ENCODE peak calls at places on chromosomes 3 and 15, in six cellular contexts. Y is cardiac muscle cell; B is sigmoid colon; W is CD8-positive, alpha-beta T cell; C is neuronal stem cell; O is left ventricle myocardium inferior. D is an unnamed sample. For H3K4me1, the result is how much of the 10 kb centered on the place peaks cover.

GRCh38 chr15:73564255-73564654 is 68.9 kb downstream of the NPTN start:
- DNase-seq in Y (peak), B (no peak), W (no peak), C (no peak), O (no peak), D (no peak)

GRCh38 chr15:37585966-37586656 is 348.3 kb upstream of the TMCO5A start:
- DNase-seq in Y (peak), B (no peak), W (no peak), C (no peak), O (no peak), D (no peak)

GRCh38 chr3:190205739-190206138 is 85.0 kb upstream of the P3H2 start:
- DNase-seq in Y (peak), B (no peak), W (no peak), C (no peak), O (no peak), D (no peak)

GRCh38 chr3:41424543-41425300 is 225.4 kb downstream of the CTNNB1 start:
- DNase-seq in Y (no peak), B (no peak), W (no peak), C (no peak), O (no peak), D (no peak)

GRCh38 chr15:77118787-77119410 is 48.0 kb upstream of the TSPAN3 start:
- DNase-seq in Y (peak), B (no peak), W (no peak), C (no peak), O (no peak), D (no peak)

GRCh38 chr3:174955513-174956001 is 96.4 kb downstream of the NAALADL2 start:
- DNase-seq in Y (peak), B (no peak), W (no peak), C (no peak), O (no peak), D (no peak)

GRCh38 chr15:63046927-63047760 is 4.6 kb downstream of the TPM1 start:
- DNase-seq in Y (no peak), B (no peak), W (no peak), C (peak), O (no peak), D (no peak)

GRCh38 chr3:9916734-9917680 is at the start of gene IL17RC:
- DNase-seq in Y (peak), B (peak), W (no peak), C (no peak), O (peak), D (no peak)

GRCh38 chr15:58361291-58361759 is 70.5 kb upstream of the LIPC start:
- DNase-seq in Y (peak), B (no peak), W (no peak), C (no peak), O (no peak), D (no peak)

GRCh38 chr3:161415506-161416231 is 44.4 kb upstream of the SPTSSB start:
- DNase-seq in Y (peak), B (no peak), W (no peak), C (no peak), O (no peak), D (no peak)

GRCh38 chr15:88894819-88895767 is at the start of gene HAPLN3:
- DNase-seq in Y (peak), B (no peak), W (peak), C (no peak), O (no peak), D (no peak)

GRCh38 chr3:22634450-22634849 is 568.7 kb upstream of the UBE2E2 start:
- DNase-seq in Y (no peak), B (no peak), W (no peak), C (no peak), O (no peak), D (no peak)

GRCh38 chr3:31981206-31982181 is at the start of the genes OSBPL10 and ZNF860:
- DNase-seq in Y (peak), B (peak), W (no peak), C (no peak), O (peak), D (no peak)

GRCh38 chr3:15983232-15983631 is 185.5 kb upstream of the ANKRD28 start:
- DNase-seq in Y (peak), B (no peak), W (no peak), C (peak), O (no peak), D (no peak)

GRCh38 chr3:5309181-5309580 is 121.7 kb downstream of the EDEM1 start:
- DNase-seq in Y (no peak), B (no peak), W (no peak), C (no peak), O (no peak), D (no peak)

GRCh38 chr3:45027406-45027805 is 1.3 kb downstream of the CLEC3B start:
- DNase-seq in Y (no peak), B (no peak), W (no peak), C (no peak), O (no peak), D (no peak)

GRCh38 chr15:93331545-93332117 is 242.6 kb upstream of the RGMA start:
- DNase-seq in Y (no peak), B (peak), W (no peak), C (no peak), O (no peak), D (peak)

GRCh38 chr3:126456211-126456610 is 19.5 kb downstream of the ZXDC start:
- DNase-seq in Y (no peak), B (peak), W (no peak), C (no peak), O (no peak), D (no peak)

GRCh38 chr3:189952272-189952671 is 168.4 kb downstream of the P3H2 start:
- DNase-seq in Y (no peak), B (no peak), W (no peak), C (no peak), O (no peak), D (no peak)

GRCh38 chr3:8822141-8822540 is 52.7 kb upstream of the OXTR start:
- DNase-seq in Y (peak), B (no peak), W (no peak), C (no peak), O (no peak), D (no peak)

GRCh38 chr15:90240856-90241255 is 6.8 kb downstream of the GDPGP1 start:
- DNase-seq in Y (no peak), B (no peak), W (no peak), C (no peak), O (no peak), D (no peak)

GRCh38 chr15:76866008-76866407 is 39.1 kb downstream of the SCAPER start:
- DNase-seq in Y (peak), B (no peak), W (no peak), C (no peak), O (peak), D (no peak)

GRCh38 chr3:154188846-154189245 is 67.7 kb downstream of the ARHGEF26 start:
- DNase-seq in Y (peak), B (no peak), W (no peak), C (no peak), O (no peak), D (no peak)

GRCh38 chr3:78496458-78496857 is 1271.3 kb downstream of the ROBO1 start:
- DNase-seq in Y (no peak), B (no peak), W (no peak), C (no peak), O (no peak), D (no peak)

GRCh38 chr3:188404701-188405100 is 250.7 kb downstream of the LPP start:
- DNase-seq in Y (no peak), B (no peak), W (no peak), C (no peak), O (no peak), D (no peak)

GRCh38 chr3:156448300-156448699 is 106.6 kb downstream of the SSR3 start:
- DNase-seq in Y (peak), B (no peak), W (no peak), C (no peak), O (no peak), D (no peak)

GRCh38 chr3:194711913-194712312 is 26.2 kb downstream of the FAM43A start:
- DNase-seq in Y (peak), B (no peak), W (no peak), C (no peak), O (no peak), D (no peak)

GRCh38 chr15:69095280-69095679 is 65.2 kb upstream of the GLCE start:
- DNase-seq in Y (no peak), B (no peak), W (no peak), C (no peak), O (peak), D (no peak)

GRCh38 chr15:57890351-57890750 is 175.2 kb downstream of the ALDH1A2 start:
- DNase-seq in Y (peak), B (no peak), W (no peak), C (no peak), O (no peak), D (no peak)

GRCh38 chr3:159829056-159829995 is 159.3 kb upstream of the IL12A start:
- DNase-seq in Y (peak), B (peak), W (no peak), C (no peak), O (peak), D (no peak)

GRCh38 chr15:80747317-80748053 is 31.7 kb upstream of the CEMIP start:
- DNase-seq in Y (no peak), B (no peak), W (no peak), C (no peak), O (no peak), D (no peak)

GRCh38 chr15:36449084-36449661 is 130.3 kb upstream of the CDIN1 start:
- DNase-seq in Y (no peak), B (no peak), W (no peak), C (peak), O (peak), D (peak)

GRCh38 chr15:58490405-58491150 is 58.8 kb downstream of the LIPC start:
- DNase-seq in Y (no peak), B (no peak), W (no peak), C (no peak), O (peak), D (no peak)

GRCh38 chr3:54514416-54514815 is 392.1 kb downstream of the CACNA2D3 start:
- DNase-seq in Y (no peak), B (no peak), W (no peak), C (no peak), O (no peak), D (no peak)

DNA sequence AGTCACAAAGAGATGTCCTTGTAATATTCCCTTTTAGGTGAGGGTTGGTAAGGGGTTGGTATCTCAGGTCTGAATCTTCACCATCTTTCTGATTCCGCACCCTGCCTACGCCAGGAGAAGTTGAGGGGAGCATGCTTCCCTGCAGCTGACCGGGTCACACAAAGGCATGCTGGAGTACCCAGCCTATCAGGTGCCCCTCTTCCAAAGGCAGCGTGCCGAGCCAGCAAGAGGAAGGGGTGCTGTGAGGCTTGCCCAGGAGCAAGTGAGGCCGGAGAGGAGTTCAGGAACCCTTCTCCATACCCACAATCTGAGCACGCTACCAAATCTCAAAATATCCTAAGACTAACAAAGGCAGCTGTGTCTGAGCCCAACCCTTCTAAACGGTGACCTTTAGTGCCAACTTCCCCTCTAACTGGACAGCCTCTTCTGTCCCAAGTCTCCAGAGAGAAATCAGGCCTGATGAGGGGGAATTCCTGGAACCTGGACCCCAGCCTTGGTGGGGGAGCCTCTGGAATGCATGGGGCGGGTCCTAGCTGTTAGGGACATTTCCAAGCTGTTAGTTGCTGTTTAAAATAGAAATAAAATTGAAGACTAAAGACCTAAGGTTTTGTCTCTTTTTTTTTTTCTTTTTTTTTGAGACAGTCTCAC is 19.8 kb downstream of the TYRO3 start:
- DNase-seq in Y (no peak), B (no peak), W (no peak), C (no peak), O (no peak), D (no peak)
- H3K27ac ChIP-seq in Y (no peak), B (no peak), W (no peak), C (no peak), O (no peak), D (no peak)

GRCh38 chr3:14222900-14223594 is 44.4 kb downstream of the LSM3 start:
- DNase-seq in Y (peak), B (no peak), W (no peak), C (no peak), O (no peak), D (no peak)

GRCh38 chr3:14227866-14228265 is 49.2 kb downstream of the LSM3 start:
- DNase-seq in Y (no peak), B (no peak), W (no peak), C (no peak), O (no peak), D (no peak)

GRCh38 chr3:14223595-14223994 is 45.0 kb downstream of the LSM3 start:
- DNase-seq in Y (no peak), B (no peak), W (no peak), C (no peak), O (no peak), D (no peak)

GRCh38 chr3:14224895-14225294 is 46.3 kb downstream of the LSM3 start:
- DNase-seq in Y (peak), B (no peak), W (no peak), C (no peak), O (no peak), D (no peak)

GRCh38 chr3:14225421-14225820 is 46.8 kb downstream of the LSM3 start:
- DNase-seq in Y (no peak), B (no peak), W (no peak), C (no peak), O (no peak), D (no peak)
- H3K4me1 ChIP-seq in Y (under half), B (under half), W (under half), C (under half), O (under half), D (under half)

GRCh38 chr15:23565395-23566069 is at the start of gene MKRN3:
- DNase-seq in Y (peak), B (no peak), W (peak), C (peak), O (no peak), D (no peak)

GRCh38 chr15:23569513-23569912 is 4.0 kb downstream of the MKRN3 start:
- DNase-seq in Y (no peak), B (no peak), W (no peak), C (no peak), O (no peak), D (no peak)

GRCh38 chr15:23564798-23565394 is 578 bp upstream of the MKRN3 start:
- DNase-seq in Y (no peak), B (no peak), W (no peak), C (peak), O (no peak), D (no peak)

GRCh38 chr15:23567921-23568320 is 2.4 kb downstream of the MKRN3 start:
- DNase-seq in Y (no peak), B (no peak), W (no peak), C (no peak), O (no peak), D (no peak)

GRCh38 chr15:23566070-23567050 is 886 bp downstream of the MKRN3 start:
- DNase-seq in Y (no peak), B (no peak), W (no peak), C (no peak), O (no peak), D (no peak)
- H3K4me3 ChIP-seq in Y (no peak), B (peak), W (peak), C (no peak), O (peak), D (no peak)

GRCh38 chr15:75620776-75621536 is 4.6 kb downstream of the SNUPN start:
- DNase-seq in Y (peak), B (peak), W (no peak), C (no peak), O (peak), D (no peak)
- H3K27ac ChIP-seq in Y (no peak), B (peak), W (no peak), C (peak), O (peak), D (no peak)

GRCh38 chr3:124631727-124632126 is 98.5 kb upstream of the UMPS start:
- DNase-seq in Y (no peak), B (no peak), W (no peak), C (no peak), O (no peak), D (no peak)

GRCh38 chr3:124630994-124631393 is 99.3 kb upstream of the UMPS start:
- DNase-seq in Y (no peak), B (no peak), W (no peak), C (no peak), O (no peak), D (no peak)

GRCh38 chr3:124627501-124627908 is 102.7 kb upstream of the UMPS start:
- DNase-seq in Y (peak), B (no peak), W (no peak), C (no peak), O (no peak), D (no peak)

GRCh38 chr3:124628865-124629264 is 101.4 kb upstream of the UMPS start:
- DNase-seq in Y (no peak), B (no peak), W (no peak), C (no peak), O (no peak), D (no peak)

DNA sequence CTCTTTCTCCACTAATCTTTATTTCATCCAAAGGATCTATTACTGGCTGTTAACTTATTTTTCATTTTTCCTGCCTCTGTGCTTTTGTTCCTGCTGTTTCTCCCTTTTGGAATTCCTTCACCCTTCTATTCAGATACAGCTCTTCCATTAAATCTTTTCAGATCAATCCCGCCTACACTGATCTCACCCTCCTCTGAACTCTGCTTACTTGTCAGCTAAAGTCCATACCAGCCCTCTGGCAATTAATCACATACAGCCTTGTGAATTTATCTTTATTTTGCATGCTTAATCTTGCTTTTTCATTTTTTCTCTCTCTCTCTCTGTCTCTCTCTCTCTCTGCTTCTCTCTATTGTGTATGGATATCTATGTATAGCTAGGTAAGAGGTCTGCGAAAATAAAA is 100.8 kb upstream of the UMPS start:
- DNase-seq in Y (no peak), B (no peak), W (no peak), C (no peak), O (no peak), D (no peak)
- H3K4me1 ChIP-seq in Y (under half), B (under half), W (under half), C (under half), O (under half), D (under half)

GRCh38 chr3:185207931-185208746 is 45.7 kb downstream of the EHHADH start:
- DNase-seq in Y (peak), B (no peak), W (no peak), C (no peak), O (no peak), D (no peak)
- H3K4me3 ChIP-seq in Y (no peak), B (no peak), W (no peak), C (no peak), O (no peak), D (no peak)

GRCh38 chr15:66830358-66830757 is 128.3 kb downstream of the SMAD6 start:
- DNase-seq in Y (peak), B (no peak), W (no peak), C (no peak), O (peak), D (no peak)
- H3K27ac ChIP-seq in Y (peak), B (no peak), W (no peak), C (no peak), O (peak), D (no peak)

GRCh38 chr3:128488636-128488994 is 4.4 kb downstream of the GATA2 start:
- DNase-seq in Y (peak), B (no peak), W (no peak), C (no peak), O (no peak), D (no peak)
- H3K4me1 ChIP-seq in Y (under half), B (under half), W (half or more), C (under half), O (half or more), D (under half)